ENCODE peak calls at places on chromosomes 16 and 17, in nine cellular contexts. A is fibroblast of pulmonary artery, R is spleen, I is lung, D is upper lobe of right lung, F is PC-9, H is right lobe of liver, K is fibroblast of villous mesenchyme, E is HL-60. J is an unnamed sample.
A peak's percentile ranks its signal among the peaks of the same experiment; 100 is the strongest.

GRCh38 chr16:88510091-88510719 is 57.1 kb downstream of the ZFPM1 start:
- DNase-seq in H (no peak), F (no peak), K (no peak), A (no peak), I (no peak), E (no peak), D (no peak), R (no peak), J (no peak)

GRCh38 chr16:22353188-22353919 is 21.1 kb downstream of the CDR2 start:
- DNase-seq in E (peak; percentile 76), R (no peak), F (peak; percentile 21), H (no peak), K (peak; percentile 90), I (no peak), A (peak; percentile 80), D (no peak), J (no peak)

GRCh38 chr17:1416414-1416813 is 16.4 kb upstream of the YWHAE start:
- DNase-seq in H (no peak), D (no peak), F (no peak), I (no peak), K (no peak), A (no peak), R (no peak), E (no peak), J (no peak)

GRCh38 chr16:86735727-86736126 is 157.4 kb downstream of the FOXL1 start:
- DNase-seq in I (no peak), H (no peak), F (no peak), R (peak; percentile 28), K (no peak), A (no peak), D (no peak), E (no peak), J (no peak)

GRCh38 chr17:79831367-79832210 is 7.7 kb downstream of the CBX4 start:
- DNase-seq in R (peak; percentile 81), A (peak; percentile 38), E (no peak), K (peak; percentile 50), D (peak; percentile 82), I (peak; percentile 75), H (peak; percentile 84), F (peak; percentile 79), J (no peak)

GRCh38 chr16:74578433-74578832 is 28.5 kb downstream of the GLG1 start:
- DNase-seq in E (no peak), H (no peak), I (no peak), R (no peak), D (no peak), F (no peak), A (no peak), K (no peak), J (no peak)

GRCh38 chr16:69773255-69773947 is 11.3 kb downstream of the WWP2 start:
- DNase-seq in F (peak; percentile 8), K (no peak), I (no peak), A (no peak), R (no peak), E (no peak), D (no peak), H (no peak), J (no peak)

GRCh38 chr17:10702574-10702973 is 5.2 kb downstream of the ADPRM start:
- DNase-seq in K (peak; percentile 81), A (peak; percentile 56), E (peak; percentile 3), F (no peak), H (no peak), I (no peak), R (no peak), D (no peak), J (no peak)

GRCh38 chr17:37045271-37045946 is 96.7 kb downstream of the AATF start:
- DNase-seq in D (no peak), K (no peak), A (no peak), I (no peak), E (peak; percentile 37), H (no peak), R (no peak), F (no peak), J (no peak)

GRCh38 chr16:85946680-85947510 is 47.9 kb downstream of the IRF8 start:
- DNase-seq in R (no peak), I (no peak), K (no peak), F (no peak), H (peak; percentile 63), D (no peak), A (no peak), E (peak; percentile 21), J (no peak)

GRCh38 chr16:68229431-68230175 is 6.3 kb downstream of the ESRP2 start:
- DNase-seq in A (peak; percentile 76), D (no peak), R (no peak), F (peak; percentile 49), K (peak; percentile 71), I (no peak), E (peak; percentile 41), H (no peak), J (no peak)

GRCh38 chr17:3990391-3991127 is 26.3 kb upstream of the ATP2A3 start:
- DNase-seq in A (no peak), H (peak; percentile 2), D (peak; percentile 13), E (no peak), R (no peak), K (no peak), F (no peak), I (no peak), J (no peak)

GRCh38 chr17:7914771-7915610 is 1.1 kb downstream of the RNF227 start:
- DNase-seq in A (peak; percentile 70), F (no peak), H (no peak), D (no peak), K (peak; percentile 55), E (no peak), I (no peak), R (no peak), J (no peak)

GRCh38 chr17:8856869-8857575 is 10.5 kb downstream of the PIK3R6 start:
- DNase-seq in A (no peak), K (no peak), F (no peak), E (no peak), I (no peak), R (no peak), D (no peak), H (no peak), J (no peak)

GRCh38 chr16:89476811-89477261 is 13.5 kb downstream of the ANKRD11 start:
- DNase-seq in I (no peak), R (no peak), H (no peak), D (no peak), A (no peak), E (no peak), K (no peak), F (no peak), J (no peak)

GRCh38 chr16:11901091-11901490 is 14.7 kb downstream of the GSPT1 start:
- DNase-seq in H (no peak), F (no peak), I (no peak), K (peak; percentile 22), E (no peak), A (no peak), D (no peak), R (no peak), J (no peak)

GRCh38 chr16:886802-887731 is 83.7 kb downstream of the LMF1 start:
- DNase-seq in H (peak; percentile 13), A (no peak), D (no peak), F (no peak), I (no peak), R (no peak), E (no peak), K (no peak), J (no peak)
- TF ChIP-seq CTCF in H (no peak), A (no peak), D (no peak), F (no peak), I (no peak), R (no peak), E (no peak), K (no peak), J (no peak)

DNA sequence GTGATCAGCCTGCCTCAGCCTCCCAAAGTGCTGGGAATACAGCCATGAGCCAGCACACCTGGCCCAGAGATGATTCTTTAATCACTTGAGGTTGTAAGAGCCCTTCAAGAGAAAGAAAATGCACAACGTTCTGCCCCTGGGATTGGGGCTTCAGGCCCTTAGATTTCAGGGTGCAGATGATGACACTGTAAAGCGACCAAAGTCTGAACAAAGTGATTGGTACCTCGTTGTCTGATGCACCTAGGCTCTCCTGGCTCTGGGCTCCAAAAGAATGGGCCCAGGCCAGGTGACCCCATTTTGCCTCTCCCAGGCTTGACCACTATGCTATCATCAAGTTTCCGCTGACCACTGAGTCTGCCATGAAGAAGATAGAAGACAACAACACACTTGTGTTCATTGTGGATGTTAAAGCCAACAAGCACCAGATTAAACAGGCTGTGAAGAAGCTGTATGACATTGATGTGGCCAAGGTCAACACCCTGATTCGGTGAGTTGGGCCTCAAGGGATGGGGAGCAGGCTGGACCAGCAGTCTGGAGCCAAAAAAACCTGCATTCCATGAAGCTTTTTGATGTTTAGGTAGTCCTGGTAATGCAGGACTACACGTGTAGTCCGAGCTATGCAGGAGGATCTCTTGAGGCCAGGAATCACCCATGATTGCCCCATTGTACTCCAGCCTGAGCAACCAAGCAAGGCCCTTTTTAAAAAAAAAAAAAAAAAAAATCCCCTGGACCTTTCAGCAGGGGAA is 2.8 kb downstream of the RPL23A start:
- DNase-seq in D (no peak), R (no peak), H (no peak), I (no peak), E (no peak), K (no peak), F (no peak), A (no peak), J (no peak)
- H3K4me3 ChIP-seq in D (peak overlapping the region; percentile 0), R (no peak overlapping the region), H (no peak overlapping the region), I (no peak overlapping the region), E (peak overlapping the region; percentile 76), K (no peak overlapping the region), F (peak overlapping the region; percentile 87), A (peak overlapping the region; percentile 12), J (peak overlapping the region; percentile 23)

DNA sequence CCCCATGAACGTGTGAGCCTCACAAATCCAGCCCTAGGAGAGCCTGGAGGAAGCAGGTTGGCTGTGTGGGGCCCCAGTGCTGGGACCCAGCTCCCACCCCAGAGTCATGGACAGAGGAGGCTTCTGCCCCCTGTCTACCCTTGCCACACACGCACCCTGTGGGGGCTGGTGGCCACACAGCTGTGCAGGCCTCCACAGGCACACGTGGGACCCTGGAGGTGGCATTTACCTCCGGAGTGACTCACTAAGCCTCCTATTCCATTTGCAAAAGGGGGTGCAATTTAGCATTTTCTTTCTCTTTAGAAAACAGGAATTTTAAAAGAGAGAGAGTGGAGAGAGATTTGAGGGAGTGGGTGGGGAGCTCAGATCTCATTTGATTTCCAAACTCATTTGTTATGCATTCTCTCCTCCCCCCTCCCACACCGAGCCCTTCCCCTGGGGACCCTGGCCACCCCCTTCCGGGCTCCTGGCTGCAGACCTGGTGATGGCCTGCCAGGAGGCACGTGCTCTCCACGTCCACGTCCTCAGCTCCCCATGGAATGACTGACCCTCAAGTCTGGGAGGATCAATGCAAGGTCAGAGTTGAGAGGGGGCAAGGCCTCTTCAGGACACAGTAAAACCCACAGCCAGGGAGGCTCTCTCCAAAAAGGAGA is 6.8 kb downstream of the PITPNM3 start:
- DNase-seq in K (no peak), I (no peak), R (no peak), D (no peak), H (no peak), A (no peak), F (no peak), E (no peak), J (no peak)
- TF ChIP-seq CTCF in K (no peak), I (no peak), R (no peak), D (no peak), H (no peak), A (no peak), F (no peak), E (no peak), J (no peak)

GRCh38 chr17:30519166-30519565 is 42.0 kb downstream of the GOSR1 start:
- DNase-seq in D (no peak), A (no peak), H (no peak), F (no peak), K (no peak), I (no peak), E (no peak), R (no peak), J (no peak)
- H3K4me3 ChIP-seq in D (no peak overlapping the region), A (no peak overlapping the region), H (no peak overlapping the region), F (no peak overlapping the region), K (no peak overlapping the region), I (no peak overlapping the region), E (no peak overlapping the region), R (no peak overlapping the region), J (no peak overlapping the region)

J was measured in retinal pigment epithelial cell.